ENCODE peak calls at places on chromosomes 2 and 18, in seven cellular contexts. One of them, this sample, is unnamed.
A peak's percentile ranks its signal among the peaks of the same experiment; 100 is the strongest.

GRCh38 chr2:159349674-159350299 is 63.3 kb upstream of the WDSUB1 start:
- DNase-seq in prostate gland: no peak
- DNase-seq in uterus: no peak
- DNase-seq in fibroblast of the aortic adventitia: no peak
- DNase-seq in A549: no peak
- DNase-seq in brain microvascular endothelial cell: no peak
- DNase-seq in right lobe of liver: no peak
- DNase-seq in this sample: no peak

GRCh38 chr2:226799976-226800940 is 638 bp upstream of the IRS1 start:
- DNase-seq in prostate gland: peak; percentile 20
- DNase-seq in uterus: no peak
- DNase-seq in fibroblast of the aortic adventitia: peak; percentile 15
- DNase-seq in A549: no peak
- DNase-seq in brain microvascular endothelial cell: no peak
- DNase-seq in right lobe of liver: peak; percentile 69
- DNase-seq in this sample: no peak

GRCh38 chr18:43780782-43781340 is 503.6 kb upstream of the SYT4 start:
- DNase-seq in prostate gland: no peak
- DNase-seq in uterus: no peak
- DNase-seq in fibroblast of the aortic adventitia: peak; percentile 16
- DNase-seq in A549: no peak
- DNase-seq in brain microvascular endothelial cell: peak; percentile 11
- DNase-seq in right lobe of liver: no peak
- DNase-seq in this sample: peak; percentile 12

GRCh38 chr2:44942304-44943030 is 965 bp downstream of the SIX3 start:
- DNase-seq in prostate gland: no peak
- DNase-seq in uterus: no peak
- DNase-seq in fibroblast of the aortic adventitia: no peak
- DNase-seq in A549: no peak
- DNase-seq in brain microvascular endothelial cell: no peak
- DNase-seq in right lobe of liver: no peak
- DNase-seq in this sample: no peak

GRCh38 chr2:181680055-181680936 is at the start of gene NEUROD1:
- DNase-seq in prostate gland: no peak
- DNase-seq in uterus: no peak
- DNase-seq in fibroblast of the aortic adventitia: no peak
- DNase-seq in A549: no peak
- DNase-seq in brain microvascular endothelial cell: no peak
- DNase-seq in right lobe of liver: no peak
- DNase-seq in this sample: no peak

GRCh38 chr18:9150116-9150515 is 13.5 kb downstream of the ANKRD12 start:
- DNase-seq in prostate gland: no peak
- DNase-seq in uterus: no peak
- DNase-seq in fibroblast of the aortic adventitia: no peak
- DNase-seq in A549: no peak
- DNase-seq in brain microvascular endothelial cell: no peak
- DNase-seq in right lobe of liver: no peak
- DNase-seq in this sample: no peak

GRCh38 chr2:237904806-237905599 is 45.6 kb downstream of the RAMP1 start:
- DNase-seq in prostate gland: no peak
- DNase-seq in uterus: peak; percentile 74
- DNase-seq in fibroblast of the aortic adventitia: peak; percentile 68
- DNase-seq in A549: no peak
- DNase-seq in brain microvascular endothelial cell: peak; percentile 61
- DNase-seq in right lobe of liver: no peak
- DNase-seq in this sample: no peak

GRCh38 chr2:212928681-212929080 is 222.7 kb downstream of the IKZF2 start:
- DNase-seq in prostate gland: no peak
- DNase-seq in uterus: no peak
- DNase-seq in fibroblast of the aortic adventitia: peak; percentile 90
- DNase-seq in A549: no peak
- DNase-seq in brain microvascular endothelial cell: no peak
- DNase-seq in right lobe of liver: no peak
- DNase-seq in this sample: no peak

GRCh38 chr2:43576983-43577892 is 18.6 kb downstream of the THADA start:
- DNase-seq in prostate gland: peak; percentile 27
- DNase-seq in uterus: no peak
- DNase-seq in fibroblast of the aortic adventitia: peak; percentile 88
- DNase-seq in A549: peak; percentile 46
- DNase-seq in brain microvascular endothelial cell: peak; percentile 33
- DNase-seq in right lobe of liver: no peak
- DNase-seq in this sample: peak; percentile 61

GRCh38 chr2:99816908-99817307 is 325.5 kb downstream of the AFF3 start:
- DNase-seq in prostate gland: no peak
- DNase-seq in uterus: no peak
- DNase-seq in fibroblast of the aortic adventitia: no peak
- DNase-seq in A549: no peak
- DNase-seq in brain microvascular endothelial cell: no peak
- DNase-seq in right lobe of liver: no peak
- DNase-seq in this sample: no peak

GRCh38 chr18:80244167-80244566 is 3.1 kb downstream of the PARD6G start:
- DNase-seq in prostate gland: no peak
- DNase-seq in uterus: no peak
- DNase-seq in fibroblast of the aortic adventitia: no peak
- DNase-seq in A549: no peak
- DNase-seq in brain microvascular endothelial cell: no peak
- DNase-seq in right lobe of liver: no peak
- DNase-seq in this sample: no peak

GRCh38 chr18:7614030-7614429 is 46.9 kb downstream of the PTPRM start:
- DNase-seq in prostate gland: no peak
- DNase-seq in uterus: no peak
- DNase-seq in fibroblast of the aortic adventitia: no peak
- DNase-seq in A549: no peak
- DNase-seq in brain microvascular endothelial cell: no peak
- DNase-seq in right lobe of liver: no peak
- DNase-seq in this sample: no peak

GRCh38 chr2:170711196-170711773 is 3.9 kb upstream of the SP5 start:
- DNase-seq in prostate gland: no peak
- DNase-seq in uterus: no peak
- DNase-seq in fibroblast of the aortic adventitia: no peak
- DNase-seq in A549: no peak
- DNase-seq in brain microvascular endothelial cell: no peak
- DNase-seq in right lobe of liver: no peak
- DNase-seq in this sample: no peak

GRCh38 chr18:68033466-68033865 is 516.9 kb upstream of the DSEL start:
- DNase-seq in prostate gland: no peak
- DNase-seq in uterus: no peak
- DNase-seq in fibroblast of the aortic adventitia: peak; percentile 63
- DNase-seq in A549: no peak
- DNase-seq in brain microvascular endothelial cell: peak; percentile 20
- DNase-seq in right lobe of liver: no peak
- DNase-seq in this sample: no peak

GRCh38 chr2:70978388-70979357 is at the start of gene ANKRD53:
- DNase-seq in prostate gland: peak; percentile 33
- DNase-seq in uterus: peak; percentile 62
- DNase-seq in fibroblast of the aortic adventitia: no peak
- DNase-seq in A549: no peak
- DNase-seq in brain microvascular endothelial cell: no peak
- DNase-seq in right lobe of liver: peak; percentile 70
- DNase-seq in this sample: no peak

GRCh38 chr2:105674406-105674805 is 70.3 kb upstream of the NCK2 start:
- DNase-seq in prostate gland: no peak
- DNase-seq in uterus: peak; percentile 19
- DNase-seq in fibroblast of the aortic adventitia: no peak
- DNase-seq in A549: no peak
- DNase-seq in brain microvascular endothelial cell: no peak
- DNase-seq in right lobe of liver: no peak
- DNase-seq in this sample: no peak

GRCh38 chr2:234951386-234952269 is at the start of gene SH3BP4:
- DNase-seq in prostate gland: peak; percentile 92
- DNase-seq in uterus: peak; percentile 83
- DNase-seq in fibroblast of the aortic adventitia: peak; percentile 69
- DNase-seq in A549: peak; percentile 63
- DNase-seq in brain microvascular endothelial cell: peak; percentile 63
- DNase-seq in right lobe of liver: peak; percentile 94
- DNase-seq in this sample: peak; percentile 89

GRCh38 chr2:50987914-50988313 is 44.0 kb downstream of the NRXN1 start:
- DNase-seq in prostate gland: no peak
- DNase-seq in uterus: no peak
- DNase-seq in fibroblast of the aortic adventitia: no peak
- DNase-seq in A549: no peak
- DNase-seq in brain microvascular endothelial cell: no peak
- DNase-seq in right lobe of liver: no peak
- DNase-seq in this sample: no peak

GRCh38 chr2:105078906-105079305 is 41.0 kb downstream of the MRPS9 start:
- DNase-seq in prostate gland: no peak
- DNase-seq in uterus: no peak
- DNase-seq in fibroblast of the aortic adventitia: no peak
- DNase-seq in A549: no peak
- DNase-seq in brain microvascular endothelial cell: peak; percentile 22
- DNase-seq in right lobe of liver: no peak
- DNase-seq in this sample: peak; percentile 15

GRCh38 chr2:139122711-139123158 is 342.5 kb upstream of the NXPH2 start:
- DNase-seq in prostate gland: no peak
- DNase-seq in uterus: no peak
- DNase-seq in fibroblast of the aortic adventitia: peak; percentile 62
- DNase-seq in A549: no peak
- DNase-seq in brain microvascular endothelial cell: peak; percentile 71
- DNase-seq in right lobe of liver: no peak
- DNase-seq in this sample: peak; percentile 3

GRCh38 chr2:17879137-17879912 is 858 bp downstream of the KCNS3 start:
- DNase-seq in prostate gland: peak; percentile 68
- DNase-seq in uterus: peak; percentile 40
- DNase-seq in fibroblast of the aortic adventitia: peak; percentile 18
- DNase-seq in A549: peak; percentile 82
- DNase-seq in brain microvascular endothelial cell: peak; percentile 27
- DNase-seq in right lobe of liver: peak; percentile 74
- DNase-seq in this sample: peak; percentile 59
- TF ChIP-seq CTCF in prostate gland: no peak
- TF ChIP-seq CTCF in uterus: no peak
- TF ChIP-seq CTCF in fibroblast of the aortic adventitia: peak; percentile 16
- TF ChIP-seq CTCF in A549: no peak
- TF ChIP-seq CTCF in brain microvascular endothelial cell: peak; percentile 53
- TF ChIP-seq CTCF in right lobe of liver: peak; percentile 10
- TF ChIP-seq CTCF in this sample: peak; percentile 60

GRCh38 chr2:167869200-167869599 is 378.2 kb downstream of the STK39 start:
- DNase-seq in prostate gland: no peak
- DNase-seq in uterus: no peak
- DNase-seq in fibroblast of the aortic adventitia: no peak
- DNase-seq in A549: no peak
- DNase-seq in brain microvascular endothelial cell: no peak
- DNase-seq in right lobe of liver: no peak
- DNase-seq in this sample: no peak
- TF ChIP-seq CTCF in prostate gland: no peak
- TF ChIP-seq CTCF in uterus: no peak
- TF ChIP-seq CTCF in fibroblast of the aortic adventitia: no peak
- TF ChIP-seq CTCF in A549: no peak
- TF ChIP-seq CTCF in brain microvascular endothelial cell: no peak
- TF ChIP-seq CTCF in right lobe of liver: no peak
- TF ChIP-seq CTCF in this sample: no peak

GRCh38 chr2:2889646-2890045 is 488.0 kb downstream of the EIPR1 start:
- DNase-seq in prostate gland: no peak
- DNase-seq in uterus: no peak
- DNase-seq in fibroblast of the aortic adventitia: no peak
- DNase-seq in A549: no peak
- DNase-seq in brain microvascular endothelial cell: no peak
- DNase-seq in right lobe of liver: peak; percentile 28
- DNase-seq in this sample: no peak

GRCh38 chr2:2892378-2892777 is 485.2 kb downstream of the EIPR1 start:
- DNase-seq in prostate gland: no peak
- DNase-seq in uterus: no peak
- DNase-seq in fibroblast of the aortic adventitia: no peak
- DNase-seq in A549: no peak
- DNase-seq in brain microvascular endothelial cell: no peak
- DNase-seq in right lobe of liver: peak; percentile 23
- DNase-seq in this sample: no peak

GRCh38 chr2:2890901-2891300 is 486.7 kb downstream of the EIPR1 start:
- DNase-seq in prostate gland: no peak
- DNase-seq in uterus: no peak
- DNase-seq in fibroblast of the aortic adventitia: no peak
- DNase-seq in A549: no peak
- DNase-seq in brain microvascular endothelial cell: no peak
- DNase-seq in right lobe of liver: peak; percentile 28
- DNase-seq in this sample: no peak

GRCh38 chr2:2889141-2889540 is 488.5 kb downstream of the EIPR1 start:
- DNase-seq in prostate gland: no peak
- DNase-seq in uterus: no peak
- DNase-seq in fibroblast of the aortic adventitia: no peak
- DNase-seq in A549: no peak
- DNase-seq in brain microvascular endothelial cell: no peak
- DNase-seq in right lobe of liver: no peak
- DNase-seq in this sample: no peak

DNA sequence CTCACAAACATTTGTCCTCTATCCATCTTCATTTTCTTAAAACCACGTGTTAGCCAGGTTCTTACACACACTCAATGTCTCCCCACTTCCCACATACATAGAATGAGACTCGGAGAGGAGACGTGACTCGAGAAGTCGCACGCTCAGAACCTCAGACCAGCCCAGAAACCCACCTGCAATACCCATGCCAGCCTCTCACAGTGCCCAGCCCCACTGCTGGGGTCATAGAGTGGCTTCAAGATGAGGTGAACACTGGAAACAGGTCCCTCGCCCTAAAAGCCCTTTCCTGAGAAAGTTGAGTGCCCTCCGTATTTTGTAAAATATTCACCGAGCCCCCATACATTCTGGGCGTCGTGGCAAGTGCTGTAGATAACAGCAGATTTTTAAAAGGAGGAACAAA is 487.4 kb downstream of the EIPR1 start:
- DNase-seq in prostate gland: no peak
- DNase-seq in uterus: no peak
- DNase-seq in fibroblast of the aortic adventitia: no peak
- DNase-seq in A549: no peak
- DNase-seq in brain microvascular endothelial cell: no peak
- DNase-seq in right lobe of liver: peak; percentile 17
- DNase-seq in this sample: no peak
- TF ChIP-seq CTCF in prostate gland: no peak
- TF ChIP-seq CTCF in uterus: no peak
- TF ChIP-seq CTCF in fibroblast of the aortic adventitia: no peak
- TF ChIP-seq CTCF in A549: no peak
- TF ChIP-seq CTCF in brain microvascular endothelial cell: no peak
- TF ChIP-seq CTCF in right lobe of liver: no peak
- TF ChIP-seq CTCF in this sample: no peak

DNA sequence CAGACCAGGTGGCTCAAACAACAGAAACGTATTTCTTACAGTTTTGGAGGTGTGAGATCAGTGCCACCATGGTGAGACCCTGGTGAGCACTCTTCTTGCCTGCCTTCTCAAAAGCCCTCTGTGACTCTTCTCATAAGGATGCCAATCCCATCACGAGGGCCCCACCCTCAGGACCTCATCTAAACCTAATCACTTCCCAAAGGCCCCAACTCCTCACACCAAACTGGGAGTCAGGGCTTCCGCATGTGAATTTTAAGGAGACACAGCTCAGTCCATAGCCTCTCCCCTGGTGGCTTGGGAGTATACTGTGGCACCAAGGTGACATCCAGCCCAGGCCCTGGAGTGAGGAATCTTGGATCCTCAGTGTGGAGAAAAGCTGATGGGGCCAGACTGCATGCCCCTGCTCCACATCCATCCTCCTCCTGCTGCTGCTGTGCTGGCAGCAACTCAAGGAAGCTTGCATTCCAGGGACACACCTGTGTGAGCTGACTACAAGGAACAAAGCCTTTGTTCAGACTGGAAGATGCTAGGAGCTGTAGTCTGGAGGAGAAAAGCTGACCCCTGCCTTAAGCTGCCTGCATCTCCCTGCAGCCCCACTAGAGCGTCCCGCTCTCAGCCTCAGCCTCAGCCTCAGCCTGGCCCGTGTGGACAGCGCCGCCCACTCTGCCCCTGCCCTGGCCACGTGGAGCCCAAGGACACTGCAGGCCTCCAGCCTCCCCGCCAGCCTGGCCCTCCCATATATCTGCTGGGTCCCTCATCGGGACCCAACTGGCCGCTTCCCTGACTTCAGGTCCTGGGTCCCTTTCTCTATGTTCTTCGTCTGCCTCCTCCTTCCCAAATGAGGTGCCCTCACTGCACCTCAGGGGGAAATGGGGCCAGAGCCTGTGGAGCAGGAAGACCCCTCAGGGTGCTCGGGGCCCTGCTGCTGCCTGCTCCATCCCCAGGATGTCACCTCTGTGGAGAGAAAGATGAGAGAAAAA is 87.8 kb upstream of the RAB6C start:
- DNase-seq in prostate gland: no peak
- DNase-seq in uterus: no peak
- DNase-seq in fibroblast of the aortic adventitia: no peak
- DNase-seq in A549: no peak
- DNase-seq in brain microvascular endothelial cell: no peak
- DNase-seq in right lobe of liver: no peak
- DNase-seq in this sample: no peak
- TF ChIP-seq CTCF in prostate gland: no peak
- TF ChIP-seq CTCF in uterus: no peak
- TF ChIP-seq CTCF in fibroblast of the aortic adventitia: no peak
- TF ChIP-seq CTCF in A549: no peak
- TF ChIP-seq CTCF in brain microvascular endothelial cell: no peak
- TF ChIP-seq CTCF in right lobe of liver: no peak
- TF ChIP-seq CTCF in this sample: no peak